ENCODE peak calls at places on chromosomes 6 and 20, in seven cellular contexts. L is neuronal stem cell, H is IMR-90, Q is H9, A is mesenchymal stem cell, S is mesendoderm, D is trophoblast cell. X is an unnamed sample.

GRCh38 chr20:30168025-30168799 is 1089.3 kb upstream of the DEFB115 start:
- DNase-seq in L (no peak), H (no peak), Q (no peak), A (no peak), S (no peak), D (peak), X (no peak)

GRCh38 chr6:132228894-132229293 is 172.4 kb downstream of the MOXD1 start:
- DNase-seq in L (no peak), H (peak), Q (no peak), A (no peak), S (no peak), D (no peak), X (no peak)

GRCh38 chr6:18160921-18161320 is 5.7 kb downstream of the KDM1B start:
- DNase-seq in L (no peak), H (no peak), Q (no peak), A (no peak), S (no peak), D (no peak), X (no peak)

GRCh38 chr20:41476013-41476441 is 109.4 kb upstream of the EMILIN3 start:
- DNase-seq in L (no peak), H (peak), Q (no peak), A (no peak), S (no peak), D (no peak), X (no peak)

GRCh38 chr6:17633465-17634188 is 33.5 kb downstream of the FAM8A1 start:
- DNase-seq in L (no peak), H (no peak), Q (no peak), A (no peak), S (no peak), D (no peak), X (no peak)

GRCh38 chr6:170134077-170135040 is 156.5 kb downstream of the DLL1 start:
- DNase-seq in L (peak), H (no peak), Q (no peak), A (no peak), S (no peak), D (peak), X (no peak)

GRCh38 chr6:2857580-2858337 is 16.1 kb upstream of the SERPINB1 start:
- DNase-seq in L (no peak), H (peak), Q (no peak), A (peak), S (peak), D (peak), X (no peak)

GRCh38 chr20:53001502-53002301 is 29.5 kb downstream of the TSHZ2 start:
- DNase-seq in L (no peak), H (peak), Q (no peak), A (peak), S (no peak), D (no peak), X (no peak)

GRCh38 chr6:30344868-30345671 is at the start of gene RPP21:
- DNase-seq in L (peak), H (peak), Q (peak), A (peak), S (peak), D (peak), X (peak)

GRCh38 chr6:150813993-150814359 is 51.5 kb upstream of the MTHFD1L start:
- DNase-seq in L (no peak), H (peak), Q (no peak), A (no peak), S (no peak), D (peak), X (no peak)

GRCh38 chr6:15501806-15502450 is 160.9 kb downstream of the DTNBP1 start:
- DNase-seq in L (no peak), H (peak), Q (no peak), A (peak), S (no peak), D (no peak), X (no peak)

GRCh38 chr6:156801712-156802111 is 24.5 kb downstream of the ARID1B start:
- DNase-seq in L (no peak), H (no peak), Q (no peak), A (no peak), S (no peak), D (no peak), X (no peak)

GRCh38 chr20:62525014-62525413 is 49.2 kb upstream of the GATA5 start:
- DNase-seq in L (no peak), H (no peak), Q (no peak), A (no peak), S (no peak), D (no peak), X (no peak)

GRCh38 chr6:167987396-167987795 is 10.1 kb upstream of the KIF25 start:
- DNase-seq in L (no peak), H (no peak), Q (no peak), A (no peak), S (no peak), D (no peak), X (no peak)

GRCh38 chr6:97978855-97979271 is 695.8 kb upstream of the MMS22L start:
- DNase-seq in L (no peak), H (no peak), Q (peak), A (no peak), S (peak), D (peak), X (no peak)

GRCh38 chr6:81772741-81773140 is 20.3 kb upstream of the TENT5A start:
- DNase-seq in L (no peak), H (peak), Q (no peak), A (peak), S (no peak), D (peak), X (no peak)

GRCh38 chr6:113475392-113475791 is 381.8 kb upstream of the MARCKS start:
- DNase-seq in L (no peak), H (no peak), Q (no peak), A (no peak), S (no peak), D (no peak), X (no peak)

GRCh38 chr6:41939848-41940758 is 1.5 kb downstream of the CCND3 start:
- DNase-seq in L (no peak), H (peak), Q (peak), A (peak), S (peak), D (peak), X (peak)

GRCh38 chr6:159805418-159806020 is 5.4 kb downstream of the PNLDC1 start:
- DNase-seq in L (no peak), H (no peak), Q (no peak), A (no peak), S (peak), D (peak), X (no peak)

GRCh38 chr20:23205656-23206055 is 119.5 kb upstream of the CD93 start:
- DNase-seq in L (peak), H (peak), Q (peak), A (no peak), S (no peak), D (no peak), X (peak)

GRCh38 chr6:15481892-15482291 is 180.9 kb downstream of the DTNBP1 start:
- DNase-seq in L (no peak), H (no peak), Q (no peak), A (no peak), S (peak), D (no peak), X (no peak)

GRCh38 chr6:108989700-108990099 is 104.9 kb downstream of the SESN1 start:
- DNase-seq in L (no peak), H (no peak), Q (no peak), A (no peak), S (no peak), D (peak), X (no peak)

GRCh38 chr20:10719740-10720380 is 46.1 kb upstream of the JAG1 start:
- DNase-seq in L (no peak), H (no peak), Q (no peak), A (no peak), S (no peak), D (no peak), X (no peak)

GRCh38 chr20:16531485-16531884 is 41.8 kb downstream of the KIF16B start:
- DNase-seq in L (no peak), H (no peak), Q (no peak), A (no peak), S (no peak), D (no peak), X (no peak)

GRCh38 chr6:116096979-116097816 is 3.5 kb upstream of the NT5DC1 start:
- DNase-seq in L (no peak), H (peak), Q (no peak), A (peak), S (no peak), D (peak), X (no peak)

GRCh38 chr6:13615802-13616140 is 636 bp downstream of the NOL7 start:
- DNase-seq in L (peak), H (peak), Q (no peak), A (peak), S (peak), D (peak), X (peak)

GRCh38 chr6:19988555-19988954 is 151.4 kb downstream of the ID4 start:
- DNase-seq in L (peak), H (peak), Q (no peak), A (peak), S (peak), D (peak), X (no peak)

GRCh38 chr6:168962886-168963285 is 290.8 kb downstream of the THBS2 start:
- DNase-seq in L (no peak), H (no peak), Q (no peak), A (no peak), S (no peak), D (no peak), X (no peak)

GRCh38 chr6:11584264-11584663 is 46.7 kb downstream of the TMEM170B start:
- DNase-seq in L (no peak), H (peak), Q (no peak), A (peak), S (peak), D (peak), X (no peak)

GRCh38 chr6:35417979-35418661 is 34.0 kb upstream of the FANCE start:
- DNase-seq in L (no peak), H (no peak), Q (no peak), A (no peak), S (no peak), D (no peak), X (no peak)

GRCh38 chr20:35134472-35134871 is 12.7 kb downstream of the EDEM2 start:
- DNase-seq in L (no peak), H (no peak), Q (no peak), A (no peak), S (no peak), D (no peak), X (no peak)

GRCh38 chr20:24590193-24590982 is 121.0 kb downstream of the SYNDIG1 start:
- DNase-seq in L (no peak), H (no peak), Q (peak), A (no peak), S (no peak), D (no peak), X (no peak)

GRCh38 chr6:31908791-31909190 is 6.9 kb upstream of the ZBTB12 start:
- DNase-seq in L (no peak), H (peak), Q (no peak), A (peak), S (no peak), D (peak), X (no peak)

GRCh38 chr20:49676581-49677291 is 36.9 kb downstream of the B4GALT5 start:
- DNase-seq in L (no peak), H (peak), Q (no peak), A (peak), S (no peak), D (peak), X (no peak)

DNA sequence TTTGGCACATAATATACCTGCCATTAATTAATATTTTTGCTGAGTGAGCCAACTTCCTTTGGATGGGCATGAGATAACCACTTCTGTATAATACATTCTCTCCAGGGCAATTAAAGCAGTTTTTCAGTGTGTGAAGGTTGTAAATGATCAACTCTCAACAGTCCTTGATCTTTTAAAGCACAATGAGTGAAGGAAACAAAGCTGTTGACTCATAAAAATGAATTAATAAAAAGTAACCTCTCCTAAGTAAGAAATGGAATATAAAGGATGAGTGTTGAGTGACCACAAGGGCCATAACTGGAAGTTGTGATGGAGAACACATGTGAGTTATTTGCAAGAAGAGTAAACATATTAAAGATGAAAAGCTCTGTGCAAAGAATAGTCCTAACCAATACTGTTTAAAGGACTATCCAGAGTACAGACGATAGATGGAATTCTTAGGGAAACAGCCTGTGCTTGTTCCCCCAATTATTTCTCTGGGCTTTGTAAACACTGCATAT is 446.2 kb downstream of the PLCB1 start:
- DNase-seq in L (no peak), H (no peak), Q (no peak), A (no peak), S (no peak), D (no peak), X (no peak)
- H3K23ac ChIP-seq in L (no peak), H (no peak), Q (no peak), A (no peak), S (no peak), D (no peak), X (no peak)

GRCh38 chr6:149317656-149318571 is at the start of gene TAB2:
- DNase-seq in L (peak), H (no peak), Q (no peak), A (peak), S (peak), D (peak), X (peak)

GRCh38 chr6:149316740-149317655 is 514 bp upstream of the TAB2 start:
- DNase-seq in L (peak), H (peak), Q (peak), A (peak), S (peak), D (peak), X (peak)

GRCh38 chr6:149320745-149321240 is 3.3 kb downstream of the TAB2 start:
- DNase-seq in L (no peak), H (no peak), Q (no peak), A (no peak), S (no peak), D (peak), X (no peak)

GRCh38 chr6:149319413-149319812 is 1.9 kb downstream of the TAB2 start:
- DNase-seq in L (no peak), H (no peak), Q (no peak), A (no peak), S (no peak), D (no peak), X (no peak)

DNA sequence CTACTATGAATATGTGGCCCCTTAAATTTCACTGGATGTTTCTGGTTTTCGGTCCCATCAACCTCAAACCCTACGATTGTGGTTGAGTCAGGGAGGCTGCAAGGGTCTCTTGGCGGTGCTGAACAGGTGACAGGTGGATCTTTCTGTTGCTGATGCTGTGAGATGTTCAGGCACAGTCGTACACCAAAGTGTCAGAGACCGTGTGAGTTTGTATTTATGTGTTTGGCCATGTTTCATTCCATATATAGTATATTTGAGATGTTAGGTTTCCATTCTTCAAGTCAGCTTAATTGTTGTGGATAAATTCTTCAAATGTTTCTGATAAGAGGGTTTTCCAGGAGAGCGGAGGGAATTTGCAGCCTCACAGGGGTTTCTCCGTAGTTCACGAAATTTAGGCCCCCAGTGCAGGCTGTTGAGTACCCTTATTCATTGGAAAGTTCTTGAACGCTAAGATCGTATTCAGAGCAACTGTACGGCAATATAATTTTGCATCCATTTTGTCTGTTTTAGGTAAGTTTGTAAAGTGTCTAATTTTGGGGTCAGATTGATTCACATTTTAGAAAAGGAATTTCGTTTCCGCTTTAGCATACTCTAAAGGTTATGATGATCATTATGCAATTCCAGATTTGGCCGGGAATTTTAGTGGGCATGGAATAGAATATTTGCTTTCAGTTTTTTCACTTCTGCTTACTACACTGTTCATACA is 1.2 kb downstream of the TAB2 start:
- DNase-seq in L (no peak), H (no peak), Q (no peak), A (peak), S (peak), D (no peak), X (no peak)
- H3K23ac ChIP-seq in L (no peak), H (peak), Q (no peak), A (no peak), S (no peak), D (no peak), X (no peak)

GRCh38 chr20:57804470-57805250 is 94.8 kb upstream of the PMEPA1 start:
- DNase-seq in L (no peak), H (no peak), Q (no peak), A (no peak), S (no peak), D (no peak), X (no peak)
- H3K23ac ChIP-seq in L (no peak), H (no peak), Q (no peak), A (no peak), S (no peak), D (no peak), X (no peak)

DNA sequence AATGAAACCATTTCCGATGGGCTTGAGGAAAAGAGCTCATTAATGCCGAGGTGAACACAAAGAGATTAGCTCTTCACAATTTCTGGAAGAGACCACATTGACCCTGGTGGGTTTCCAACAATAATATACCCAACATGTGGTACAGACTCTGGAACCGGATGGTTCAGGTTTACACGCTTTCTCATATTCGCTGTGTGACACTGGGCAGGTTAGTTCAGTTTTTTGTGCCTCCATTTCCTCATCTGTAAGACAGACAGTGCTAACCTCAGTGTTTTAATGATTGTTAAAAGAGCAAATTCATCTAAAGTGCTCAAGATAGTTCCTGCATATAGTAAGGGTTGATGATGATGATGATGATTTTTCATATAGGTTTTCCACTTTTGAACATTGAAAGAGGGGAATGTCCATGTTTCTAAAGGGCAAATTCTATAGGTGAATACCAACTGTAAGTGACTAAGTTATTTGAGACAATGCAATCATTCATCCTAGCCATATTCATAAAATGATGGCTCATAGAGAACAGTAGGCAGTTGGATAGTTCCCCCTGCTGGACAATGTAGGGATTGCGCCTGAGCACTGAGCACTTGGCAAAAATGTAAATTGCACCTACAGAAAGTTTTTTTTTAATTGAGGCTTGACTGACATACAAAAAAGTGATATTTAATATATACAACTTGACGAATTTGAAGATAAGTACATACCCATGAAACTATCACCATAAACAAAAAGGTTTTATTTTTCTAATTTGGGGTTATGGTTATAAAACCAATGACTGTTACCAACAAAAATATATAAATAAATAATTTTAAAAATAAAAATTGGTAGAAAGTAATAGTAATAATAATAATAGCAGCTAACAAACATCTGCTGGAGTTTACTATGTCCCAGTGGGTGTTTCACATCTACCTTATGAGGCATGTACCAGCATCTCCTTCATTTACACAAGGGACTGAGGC is 2.1 kb upstream of the PERP start:
- DNase-seq in L (peak), H (peak), Q (no peak), A (peak), S (peak), D (peak), X (no peak)
- H3K23ac ChIP-seq in L (no peak), H (no peak), Q (no peak), A (no peak), S (no peak), D (no peak), X (no peak)

DNA sequence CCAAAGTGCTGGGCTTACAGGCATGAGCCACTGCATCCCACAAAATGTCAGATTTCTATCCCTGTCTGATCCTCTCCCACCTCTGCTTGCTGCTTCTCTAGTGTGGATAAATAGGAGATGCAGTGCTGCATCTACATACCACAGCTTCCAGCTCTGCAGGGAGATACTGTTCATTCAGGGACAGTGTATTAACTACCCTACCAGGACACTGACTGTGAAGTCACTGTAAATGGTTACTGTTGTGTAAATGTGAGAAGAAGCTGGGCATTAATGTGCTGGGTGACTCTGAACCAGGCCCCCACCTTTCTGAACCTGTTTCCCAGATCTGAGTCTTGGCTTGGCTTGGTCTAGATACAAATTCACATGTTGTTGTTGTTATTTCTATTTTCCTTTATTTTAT is 488.6 kb upstream of the SULF2 start:
- DNase-seq in L (no peak), H (no peak), Q (no peak), A (no peak), S (no peak), D (no peak), X (no peak)
- H3K23ac ChIP-seq in L (no peak), H (no peak), Q (no peak), A (no peak), S (no peak), D (no peak), X (no peak)

GRCh38 chr6:12585497-12585958 is 131.0 kb upstream of the PHACTR1 start:
- DNase-seq in L (no peak), H (peak), Q (no peak), A (no peak), S (no peak), D (peak), X (no peak)
- H3K23ac ChIP-seq in L (no peak), H (no peak), Q (no peak), A (no peak), S (no peak), D (no peak), X (no peak)

X was measured in H1.